ENCODE peak calls at places on chromosomes 7 and 10, in four cellular contexts. One of them, this sample, is unnamed.
A peak's percentile ranks its signal among the peaks of the same experiment; 100 is the strongest.

GRCh38 chr7:138436388-138436787 is 23.7 kb upstream of the TRIM24 start:
- DNase-seq in CD8-positive, alpha-beta memory T cell: no peak
- DNase-seq in NCI-H1092 treated with DMSO at 0.1 percent for 48 hours: no peak
- DNase-seq in HCT116: no peak
- DNase-seq in this sample: no peak

GRCh38 chr7:112060625-112061024 is 145.6 kb downstream of the DOCK4 start:
- DNase-seq in NCI-H1092 treated with DMSO at 0.1 percent for 48 hours: no peak
- DNase-seq in HCT116: no peak
- DNase-seq in CD8-positive, alpha-beta memory T cell: no peak
- DNase-seq in this sample: peak; percentile 36

GRCh38 chr7:111168182-111168581 is 77.3 kb downstream of the LRRN3 start:
- DNase-seq in NCI-H1092 treated with DMSO at 0.1 percent for 48 hours: peak; percentile 95
- DNase-seq in CD8-positive, alpha-beta memory T cell: no peak
- DNase-seq in HCT116: no peak
- DNase-seq in this sample: no peak

GRCh38 chr7:94877731-94878670 is 29.4 kb upstream of the PPP1R9A start:
- DNase-seq in NCI-H1092 treated with DMSO at 0.1 percent for 48 hours: no peak
- DNase-seq in HCT116: peak; percentile 12
- DNase-seq in CD8-positive, alpha-beta memory T cell: no peak
- DNase-seq in this sample: no peak

GRCh38 chr7:93145324-93145723 is 2.9 kb downstream of the SAMD9L start:
- DNase-seq in NCI-H1092 treated with DMSO at 0.1 percent for 48 hours: no peak
- DNase-seq in HCT116: no peak
- DNase-seq in CD8-positive, alpha-beta memory T cell: no peak
- DNase-seq in this sample: no peak

GRCh38 chr10:45180946-45181439 is 134.4 kb downstream of the OR13A1 start:
- DNase-seq in NCI-H1092 treated with DMSO at 0.1 percent for 48 hours: no peak
- DNase-seq in HCT116: no peak
- DNase-seq in CD8-positive, alpha-beta memory T cell: no peak
- DNase-seq in this sample: no peak

GRCh38 chr10:80206277-80206655 is 929 bp upstream of the ANXA11 start:
- DNase-seq in CD8-positive, alpha-beta memory T cell: no peak
- DNase-seq in HCT116: no peak
- DNase-seq in NCI-H1092 treated with DMSO at 0.1 percent for 48 hours: no peak
- DNase-seq in this sample: no peak

GRCh38 chr10:63157845-63158624 is 24.9 kb downstream of the NRBF2 start:
- DNase-seq in CD8-positive, alpha-beta memory T cell: peak; percentile 57
- DNase-seq in HCT116: peak; percentile 85
- DNase-seq in NCI-H1092 treated with DMSO at 0.1 percent for 48 hours: peak; percentile 54
- DNase-seq in this sample: peak; percentile 92

GRCh38 chr10:51832652-51833383 is 133.4 kb upstream of the CSTF2T start:
- DNase-seq in HCT116: peak; percentile 79
- DNase-seq in NCI-H1092 treated with DMSO at 0.1 percent for 48 hours: no peak
- DNase-seq in CD8-positive, alpha-beta memory T cell: no peak
- DNase-seq in this sample: no peak

GRCh38 chr10:71505862-71506261 is 109.1 kb downstream of the CDH23 start:
- DNase-seq in NCI-H1092 treated with DMSO at 0.1 percent for 48 hours: no peak
- DNase-seq in HCT116: no peak
- DNase-seq in CD8-positive, alpha-beta memory T cell: no peak
- DNase-seq in this sample: no peak

This sample was measured in A549.